ENCODE peak calls at places on chromosomes 1 and 21, in eight cellular contexts. B, U, S, J, G, Q, C and T are unnamed samples.

GRCh38 chr1:191432817-191433216 is 725.4 kb upstream of the RGS18 start:
- DNase-seq in J (no peak), B (no peak), Q (no peak), U (no peak), C (no peak), G (no peak), S (no peak), T (no peak)

GRCh38 chr1:111151838-111152237 is 11.8 kb downstream of the CEPT1 start:
- DNase-seq in G (no peak), S (no peak), B (no peak), J (no peak), C (no peak), U (no peak), Q (no peak), T (no peak)

GRCh38 chr1:13749543-13750307 is 49.7 kb downstream of the PRDM2 start:
- DNase-seq in B (peak; percentile 77), J (no peak), Q (peak; percentile 36), S (peak; percentile 67), C (peak; percentile 55), G (peak; percentile 65), U (no peak), T (peak; percentile 26)

GRCh38 chr1:174946020-174946419 is 53.7 kb upstream of the CACYBP start:
- DNase-seq in B (no peak), J (no peak), S (no peak), U (no peak), C (no peak), G (no peak), Q (no peak), T (no peak)

GRCh38 chr1:212070720-212071302 is 35.3 kb downstream of the DTL start:
- DNase-seq in J (no peak), B (peak; percentile 40), C (peak; percentile 48), Q (peak; percentile 70), G (no peak), S (no peak), U (peak; percentile 13), T (peak; percentile 66)

GRCh38 chr1:178094752-178095645 is 1.1 kb downstream of the RASAL2 start:
- DNase-seq in J (no peak), S (no peak), C (no peak), Q (no peak), U (no peak), B (no peak), G (no peak), T (peak; percentile 50)

GRCh38 chr21:14630556-14631069 is 84.5 kb upstream of the SAMSN1 start:
- DNase-seq in B (peak; percentile 2), C (no peak), J (no peak), S (no peak), G (no peak), U (no peak), Q (no peak), T (no peak)

GRCh38 chr1:165116732-165117131 is 239.8 kb downstream of the LMX1A start:
- DNase-seq in B (no peak), C (no peak), U (peak; percentile 48), S (no peak), Q (peak; percentile 56), J (no peak), G (no peak), T (peak; percentile 62)

GRCh38 chr1:56441586-56441985 is 137.8 kb downstream of the PLPP3 start:
- DNase-seq in S (no peak), U (no peak), G (no peak), Q (no peak), J (no peak), B (no peak), C (no peak), T (no peak)

GRCh38 chr1:227765261-227766014 is 30.2 kb downstream of the SNAP47 start:
- DNase-seq in Q (no peak), G (peak; percentile 10), S (no peak), U (no peak), C (no peak), B (peak; percentile 83), J (no peak), T (no peak)

GRCh38 chr1:117585086-117585485 is 20.8 kb upstream of the TENT5C start:
- DNase-seq in U (no peak), J (no peak), Q (no peak), C (no peak), S (no peak), B (no peak), G (no peak), T (no peak)

GRCh38 chr1:95407146-95407863 is 173.3 kb downstream of the RWDD3 start:
- DNase-seq in Q (no peak), B (no peak), G (no peak), J (no peak), C (no peak), U (no peak), S (no peak), T (no peak)

GRCh38 chr1:14804626-14805025 is 206.1 kb downstream of the KAZN start:
- DNase-seq in U (peak; percentile 7), C (no peak), B (peak; percentile 54), J (no peak), Q (no peak), S (no peak), G (no peak), T (no peak)

GRCh38 chr1:167273027-167273800 is 52.5 kb downstream of the POU2F1 start:
- DNase-seq in J (no peak), G (no peak), C (no peak), S (no peak), B (peak; percentile 27), Q (peak; percentile 8), U (no peak), T (peak; percentile 80)

GRCh38 chr1:159719990-159720389 is 5.6 kb upstream of the CRP start:
- DNase-seq in B (no peak), C (no peak), G (no peak), J (no peak), Q (no peak), U (no peak), S (no peak), T (no peak)

GRCh38 chr1:210328746-210329488 is at the start of gene HHAT:
- DNase-seq in C (peak; percentile 91), J (peak; percentile 27), G (peak; percentile 92), B (peak; percentile 80), U (peak; percentile 62), Q (peak; percentile 67), S (peak; percentile 79), T (peak; percentile 78)

DNA sequence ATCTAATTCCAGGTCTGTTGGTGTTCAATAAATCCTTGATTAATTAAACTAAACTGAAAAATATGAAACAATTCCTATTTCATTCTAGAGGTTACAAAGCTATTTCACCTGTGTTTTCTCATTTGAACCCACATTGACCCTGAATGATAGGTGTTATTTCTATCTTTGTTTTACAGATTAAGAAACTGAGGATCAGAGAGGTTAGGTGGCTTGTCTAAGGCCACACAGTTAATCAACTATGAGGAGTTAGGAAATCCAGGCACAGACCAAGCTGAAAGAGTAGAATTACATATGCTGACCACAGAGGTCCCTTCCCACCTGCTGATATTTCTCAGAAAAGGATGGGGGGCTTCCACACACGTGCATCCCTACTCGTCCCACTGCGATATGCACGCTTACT is 487 bp downstream of the PIGR start:
- DNase-seq in G (no peak), J (no peak), B (no peak), Q (no peak), C (no peak), S (no peak), U (no peak), T (no peak)
- H3K4me3 ChIP-seq in G (no peak overlapping the region), J (no peak overlapping the region), B (no peak overlapping the region), Q (no peak overlapping the region), C (no peak overlapping the region), S (peak overlapping the region; percentile 62), U (no peak overlapping the region), T (no peak overlapping the region)

DNA sequence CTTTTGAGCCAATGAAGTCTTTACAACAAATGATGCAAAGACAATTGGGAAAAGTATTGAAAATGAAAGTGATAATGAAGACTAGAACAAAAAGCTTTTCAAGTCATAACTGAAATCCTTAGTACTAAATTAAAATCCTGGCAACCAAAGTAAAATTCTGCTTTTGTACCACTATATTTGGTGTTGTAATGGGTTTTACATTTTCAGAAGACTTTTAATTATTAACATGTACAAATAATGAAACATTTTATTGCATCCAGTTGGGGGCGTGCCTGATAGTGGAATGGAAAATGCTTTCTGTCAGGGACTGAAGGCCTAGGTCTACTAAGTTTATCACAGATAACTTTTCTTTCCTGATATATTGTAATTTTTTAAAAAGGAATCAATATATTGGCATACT is 89.4 kb downstream of the SDCCAG8 start:
- DNase-seq in S (no peak), C (no peak), U (no peak), J (no peak), G (no peak), B (peak; percentile 9), Q (peak; percentile 3), T (peak; percentile 18)
- TF ChIP-seq CTCF in S (no peak), C (peak; percentile 18), U (no peak), J (peak; percentile 57), G (no peak), B (no peak), Q (peak; percentile 26), T (no peak)

DNA sequence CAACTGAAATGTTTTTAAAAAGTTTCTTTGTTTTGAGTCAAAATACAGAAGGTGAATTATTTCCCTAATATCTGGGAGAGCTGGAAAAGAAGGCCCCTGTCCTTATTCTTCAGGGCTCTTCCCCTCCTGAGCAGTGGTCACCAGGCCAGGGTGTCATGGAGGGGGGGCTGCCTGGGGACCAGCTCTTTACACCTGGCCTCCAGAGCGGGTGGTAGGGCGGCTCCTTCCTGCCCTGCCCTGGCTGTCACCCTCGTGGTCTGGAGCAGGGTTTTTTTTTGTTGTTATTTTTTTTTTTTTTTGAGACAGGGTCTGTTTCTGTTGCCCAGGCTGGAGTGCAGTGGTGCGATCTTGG is 6.6 kb downstream of the SKI start:
- DNase-seq in Q (no peak), C (no peak), S (no peak), U (no peak), B (no peak), G (no peak), J (no peak), T (no peak)
- H3K4me3 ChIP-seq in Q (no peak overlapping the region), C (no peak overlapping the region), S (peak overlapping the region; percentile 71), U (no peak overlapping the region), B (no peak overlapping the region), G (peak overlapping the region; percentile 76), J (no peak overlapping the region), T (peak overlapping the region; percentile 2)

DNA sequence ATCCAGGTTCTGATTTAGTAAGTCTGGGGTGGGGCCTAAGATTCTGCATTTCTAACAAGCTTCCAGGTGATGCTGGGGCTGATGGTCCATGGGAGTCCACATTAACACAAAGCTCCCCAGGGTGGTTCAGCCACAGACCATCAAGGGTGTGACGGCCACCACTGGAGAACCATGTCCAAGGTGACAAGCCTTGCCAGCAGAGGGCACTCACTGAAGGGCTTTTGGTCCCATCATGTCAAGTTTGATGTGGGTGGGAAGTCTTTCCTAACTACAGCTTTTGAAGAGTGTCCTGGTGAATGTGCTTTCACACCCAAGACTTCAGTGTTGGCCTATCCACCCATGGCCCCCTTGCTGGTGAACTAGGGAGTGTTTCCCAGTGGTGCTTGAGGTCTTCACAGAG is 67.1 kb downstream of the UBE2T start:
- DNase-seq in Q (peak; percentile 12), B (peak; percentile 63), C (peak; percentile 51), J (no peak), U (peak; percentile 22), S (peak; percentile 31), G (peak; percentile 49), T (no peak)
- TF ChIP-seq CTCF in Q (peak; percentile 44), B (peak; percentile 86), C (peak; percentile 77), J (peak; percentile 58), U (peak; percentile 73), S (no peak), G (no peak), T (peak; percentile 51)